ENCODE peak calls at places on chromosomes 7 and 10, in seven cellular contexts. F is SK-N-SH, G is IMR-90, K is H1, Z is A549, M is GM12878, Y is HepG2. E is an unnamed sample.

GRCh38 chr7:121385056-121385799 is 10.9 kb downstream of the FAM3C start:
- DNase-seq in Z (no peak), M (no peak), K (no peak), Y (no peak), G (no peak), F (no peak), E (no peak)

GRCh38 chr10:77518258-77518909 is 119.2 kb downstream of the KCNMA1 start:
- DNase-seq in F (no peak), Y (no peak), Z (no peak), K (no peak), M (no peak), G (no peak), E (no peak)

GRCh38 chr7:148883233-148884048 is 650 bp downstream of the EZH2 start:
- DNase-seq in M (no peak), Y (no peak), K (no peak), Z (peak; percentile 11), F (peak; percentile 86), G (no peak), E (peak; percentile 55)

GRCh38 chr10:1036341-1036791 is 10.7 kb upstream of the IDI2 start:
- DNase-seq in M (no peak), K (no peak), G (peak; percentile 87), Y (no peak), Z (peak; percentile 37), F (no peak), E (no peak)

GRCh38 chr7:78038465-78039080 is 240.0 kb downstream of the PHTF2 start:
- DNase-seq in M (no peak), K (no peak), F (no peak), Y (no peak), G (no peak), Z (no peak), E (no peak)

GRCh38 chr7:47378728-47379395 is 203.0 kb downstream of the TNS3 start:
- DNase-seq in Y (no peak), M (no peak), Z (no peak), G (no peak), K (no peak), F (no peak), E (no peak)

GRCh38 chr10:86681047-86681446 is 12.7 kb downstream of the LDB3 start:
- DNase-seq in Z (no peak), Y (no peak), F (peak; percentile 78), K (no peak), G (no peak), M (no peak), E (no peak)

GRCh38 chr7:84722734-84723133 is 464.1 kb downstream of the SEMA3D start:
- DNase-seq in K (no peak), Y (no peak), M (no peak), F (no peak), G (no peak), Z (no peak), E (no peak)

GRCh38 chr10:61140765-61141392 is 196.9 kb upstream of the RHOBTB1 start:
- DNase-seq in Z (peak; percentile 69), K (no peak), Y (peak; percentile 68), F (peak; percentile 24), G (peak; percentile 77), M (no peak), E (peak; percentile 32)

DNA sequence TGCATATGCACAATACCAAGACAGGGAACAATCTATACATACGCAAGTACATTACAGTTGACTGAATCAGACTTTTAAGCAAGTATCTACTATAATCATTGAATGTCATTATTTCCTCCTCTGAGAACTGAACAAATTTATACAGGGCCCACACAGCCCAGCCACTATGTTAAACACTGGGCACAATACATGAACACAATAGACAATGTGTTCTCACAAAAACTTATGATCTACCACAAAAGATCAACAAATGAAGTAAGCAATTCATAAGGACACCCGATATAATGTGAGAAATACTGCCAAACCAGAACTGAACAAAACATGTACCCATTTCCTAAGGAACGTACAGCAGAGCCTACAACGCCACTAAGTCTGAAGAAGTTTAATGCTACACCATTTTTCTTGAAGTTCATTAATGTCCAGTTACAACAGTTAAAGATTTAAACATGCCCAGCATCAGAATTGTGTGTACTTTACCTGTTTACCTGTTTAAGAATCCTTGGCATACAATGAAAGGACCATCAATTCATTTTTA is 31.5 kb downstream of the SHTN1 start:
- DNase-seq in K (no peak), G (no peak), M (no peak), F (no peak), Z (no peak), Y (no peak), E (no peak)
- TF ChIP-seq RFX5 in K (no peak), G (no peak), M (no peak), F (no peak), Z (no peak), Y (no peak), E (no peak)

DNA sequence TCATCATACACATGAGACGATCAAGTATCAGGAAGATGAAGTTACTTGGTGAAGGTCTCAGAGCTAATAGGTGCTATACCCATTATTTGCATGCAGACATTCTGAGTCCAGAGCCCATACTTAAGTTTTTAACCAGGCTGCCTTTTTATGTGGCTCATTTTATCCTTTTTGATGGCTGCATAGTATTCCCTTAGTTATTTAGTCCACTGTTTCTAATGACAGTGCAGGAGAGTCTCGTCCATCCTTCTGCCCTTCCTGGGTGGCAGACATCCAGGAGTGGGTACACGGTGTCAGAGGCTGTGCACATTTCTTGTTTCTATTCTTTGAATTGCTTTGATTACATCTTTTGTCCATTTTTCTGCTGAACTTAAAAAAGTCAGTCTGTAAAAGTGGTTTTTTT is 11.8 kb downstream of the PPP2R2D start:
- DNase-seq in K (no peak), F (no peak), Y (no peak), G (no peak), M (no peak), Z (no peak), E (no peak)
- TF ChIP-seq RFX5 in K (no peak), F (no peak), Y (no peak), G (no peak), M (no peak), Z (no peak), E (no peak)

GRCh38 chr10:131816941-131817700 is 83.7 kb upstream of the PPP2R2D start:
- DNase-seq in Z (no peak), G (no peak), M (no peak), F (peak; percentile 6), K (no peak), Y (no peak), E (no peak)

GRCh38 chr10:131817866-131818509 is 82.8 kb upstream of the PPP2R2D start:
- DNase-seq in G (no peak), Z (no peak), M (no peak), Y (no peak), F (peak; percentile 12), K (no peak), E (no peak)

GRCh38 chr10:131819241-131820072 is 81.4 kb upstream of the PPP2R2D start:
- DNase-seq in M (no peak), Y (no peak), K (no peak), F (peak; percentile 3), G (no peak), Z (no peak), E (no peak)

GRCh38 chr10:131820626-131821025 is 80.2 kb upstream of the PPP2R2D start:
- DNase-seq in K (no peak), G (no peak), M (no peak), F (no peak), Z (no peak), Y (no peak), E (no peak)

GRCh38 chr10:131818510-131819234 is 82.1 kb upstream of the PPP2R2D start:
- DNase-seq in Z (no peak), M (no peak), F (peak; percentile 20), Y (no peak), K (no peak), G (no peak), E (no peak)
- TF ChIP-seq RFX5 in Z (no peak), M (no peak), F (no peak), Y (no peak), K (no peak), G (no peak), E (no peak)

DNA sequence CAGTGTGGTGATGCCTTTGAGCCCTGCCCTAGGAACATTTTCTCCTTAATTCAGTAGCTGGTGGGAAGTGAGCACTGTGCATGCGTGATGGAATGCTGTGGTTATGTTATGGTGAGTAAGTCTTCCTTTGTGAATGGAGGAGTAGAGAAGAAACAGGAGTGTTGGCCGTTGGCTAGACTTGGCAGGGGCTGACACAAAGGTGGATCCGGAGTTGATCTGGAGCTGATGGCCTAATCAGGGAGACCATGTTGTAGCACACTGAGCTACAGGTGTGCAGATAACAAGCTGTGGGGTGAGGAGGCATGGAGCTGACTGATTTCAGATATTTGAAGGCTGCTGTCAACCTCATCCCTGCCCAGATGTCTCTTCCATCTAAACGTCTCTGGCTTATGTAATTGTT is 122.3 kb downstream of the CNNM2 start:
- DNase-seq in K (no peak), Z (no peak), Y (no peak), M (no peak), F (no peak), G (peak; percentile 97), E (peak; percentile 74)
- TF ChIP-seq RFX5 in K (no peak), Z (no peak), Y (no peak), M (no peak), F (no peak), G (no peak), E (no peak)

GRCh38 chr7:1662767-1663166 is 7.3 kb upstream of the ELFN1 start:
- DNase-seq in G (no peak), Y (no peak), K (no peak), F (peak; percentile 26), Z (no peak), M (no peak), E (no peak)

GRCh38 chr7:1663857-1664651 is 6.0 kb upstream of the ELFN1 start:
- DNase-seq in G (no peak), M (no peak), Z (no peak), K (no peak), F (peak; percentile 47), Y (no peak), E (no peak)

GRCh38 chr7:1664711-1665591 is 5.1 kb upstream of the ELFN1 start:
- DNase-seq in Z (peak; percentile 74), K (no peak), M (no peak), F (peak; percentile 99), Y (peak; percentile 16), G (peak; percentile 41), E (peak; percentile 85)

GRCh38 chr7:1662101-1662500 is 8.0 kb upstream of the ELFN1 start:
- DNase-seq in G (no peak), K (no peak), F (peak; percentile 10), Y (peak; percentile 14), Z (no peak), M (no peak), E (no peak)

GRCh38 chr7:1663243-1663642 is 6.8 kb upstream of the ELFN1 start:
- DNase-seq in Y (no peak), M (no peak), G (no peak), Z (no peak), F (peak; percentile 43), K (no peak), E (no peak)
- TF ChIP-seq RFX5 in Y (no peak), M (no peak), G (no peak), Z (no peak), F (no peak), K (no peak), E (no peak)

GRCh38 chr7:97006146-97006950 is 995 bp downstream of the DLX6 start:
- DNase-seq in K (no peak), Z (peak; percentile 56), Y (peak; percentile 72), M (no peak), F (peak; percentile 93), G (peak; percentile 1), E (no peak)
- TF ChIP-seq RFX5 in K (no peak), Z (no peak), Y (no peak), M (no peak), F (no peak), G (no peak), E (no peak)